ENCODE peak calls at places on chromosomes 2 and 18, in four cellular contexts. E is IMR-90, W is H9, J is H1. X is an unnamed sample. For H3K79me1, the result is how much of the 10 kb centered on the place peaks cover.

GRCh38 chr18:48825101-48825745 is 125.5 kb downstream of the SMAD7 start:
- DNase-seq in E (peak), W (peak), J (peak), X (no peak)

GRCh38 chr2:194346189-194346588 is 1310.8 kb upstream of the SLC39A10 start:
- DNase-seq in E (no peak), W (no peak), J (no peak), X (peak)

GRCh38 chr18:11005528-11005927 is 143.8 kb downstream of the PIEZO2 start:
- DNase-seq in E (peak), W (no peak), J (no peak), X (peak)

GRCh38 chr2:147122944-147123343 is 721.9 kb upstream of the ACVR2A start:
- DNase-seq in E (no peak), W (no peak), J (no peak), X (no peak)

GRCh38 chr2:213187833-213188532 is 36.6 kb upstream of the IKZF2 start:
- DNase-seq in E (peak), W (peak), J (peak), X (peak)

GRCh38 chr18:67517224-67517765 is 775 bp upstream of the DSEL start:
- DNase-seq in E (peak), W (no peak), J (no peak), X (no peak)

GRCh38 chr2:239240480-239240881 is 160.3 kb downstream of the HDAC4 start:
- DNase-seq in E (no peak), W (no peak), J (no peak), X (no peak)

GRCh38 chr2:202035089-202035940 is 1.7 kb downstream of the FZD7 start:
- DNase-seq in E (peak), W (peak), J (peak), X (peak)

GRCh38 chr2:233650981-233651380 is 14.7 kb downstream of the UGT1A10 start:
- DNase-seq in E (no peak), W (no peak), J (no peak), X (no peak)

GRCh38 chr2:174485763-174486613 is 841 bp downstream of the GPR155 start:
- DNase-seq in E (peak), W (peak), J (no peak), X (peak)

GRCh38 chr2:220053919-220054318 is 426.5 kb downstream of the SLC4A3 start:
- DNase-seq in E (peak), W (no peak), J (no peak), X (peak)

GRCh38 chr2:222884114-222884764 is 23.4 kb downstream of the ACSL3 start:
- DNase-seq in E (no peak), W (no peak), J (no peak), X (no peak)

GRCh38 chr2:226796012-226796839 is 3.4 kb downstream of the IRS1 start:
- DNase-seq in E (peak), W (no peak), J (no peak), X (no peak)
- H4K8ac ChIP-seq in E (peak), W (no peak), J (no peak), X (no peak)

DNA sequence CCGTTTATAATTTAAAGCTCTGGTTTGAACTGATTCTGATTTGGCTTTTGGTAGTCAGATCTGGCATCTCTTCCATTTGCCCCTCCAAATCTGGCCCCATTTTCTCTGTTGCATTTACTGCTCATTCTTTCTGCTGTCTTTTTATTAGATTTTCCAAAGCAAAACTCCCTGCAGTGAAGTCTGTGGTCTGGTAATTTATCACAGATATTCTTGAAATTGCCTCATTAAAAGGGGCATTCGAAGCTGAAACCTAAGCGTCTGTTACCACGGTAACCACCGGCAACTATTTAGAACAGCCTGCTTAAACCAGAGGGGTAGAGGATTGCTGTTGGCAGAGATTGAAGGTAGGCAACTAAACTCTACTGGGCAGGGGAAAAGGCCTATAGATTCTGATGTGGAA is 111.5 kb upstream of the UPP2 start:
- DNase-seq in E (no peak), W (no peak), J (no peak), X (peak)
- H3K56ac ChIP-seq in E (no peak), W (no peak), J (no peak), X (no peak)

GRCh38 chr2:237295889-237296480 is 118.0 kb downstream of the COL6A3 start:
- DNase-seq in E (no peak), W (no peak), J (no peak), X (no peak)
- H3K79me1 ChIP-seq in E (under half), W (under half), J (under half), X (under half)

GRCh38 chr2:46645681-46646162 is 166.4 kb downstream of the TMEM247 start:
- DNase-seq in E (peak), W (no peak), J (peak), X (no peak)
- H4K8ac ChIP-seq in E (peak), W (no peak), J (no peak), X (no peak)

X was measured in mesendoderm.